ENCODE peak calls at places on chromosomes 4 and X, in four cellular contexts. One of them, this sample, is unnamed. For H4K20me1, the result is how much of the 10 kb centered on the place peaks cover.

GRCh38 chrX:9534686-9535085 is 69.8 kb downstream of the TBL1X start:
- DNase-seq in GM23338: no peak
- DNase-seq in mammary epithelial cell: no peak
- DNase-seq in HCT116: no peak
- DNase-seq in this sample: peak

GRCh38 chr4:39285111-39285795 is 80.9 kb downstream of the RFC1 start:
- DNase-seq in GM23338: no peak
- DNase-seq in mammary epithelial cell: no peak
- DNase-seq in HCT116: no peak
- DNase-seq in this sample: no peak

GRCh38 chr4:865572-865971 is 39.6 kb upstream of the CPLX1 start:
- DNase-seq in GM23338: no peak
- DNase-seq in mammary epithelial cell: no peak
- DNase-seq in HCT116: no peak
- DNase-seq in this sample: no peak

GRCh38 chrX:34629572-34629971 is 27.5 kb downstream of the TMEM47 start:
- DNase-seq in GM23338: no peak
- DNase-seq in mammary epithelial cell: no peak
- DNase-seq in HCT116: no peak
- DNase-seq in this sample: peak

GRCh38 chr4:138217567-138217966 is 24.6 kb downstream of the SLC7A11 start:
- DNase-seq in GM23338: peak
- DNase-seq in mammary epithelial cell: no peak
- DNase-seq in HCT116: no peak
- DNase-seq in this sample: no peak

GRCh38 chr4:91058345-91058744 is 931.2 kb downstream of the CCSER1 start:
- DNase-seq in GM23338: no peak
- DNase-seq in mammary epithelial cell: peak
- DNase-seq in HCT116: no peak
- DNase-seq in this sample: peak

GRCh38 chr4:121668368-121669162 is 28.2 kb downstream of the ANXA5 start:
- DNase-seq in GM23338: no peak
- DNase-seq in mammary epithelial cell: peak
- DNase-seq in HCT116: no peak
- DNase-seq in this sample: peak

GRCh38 chr4:26362745-26363439 is 42.1 kb downstream of the RBPJ start:
- DNase-seq in GM23338: no peak
- DNase-seq in mammary epithelial cell: no peak
- DNase-seq in HCT116: no peak
- DNase-seq in this sample: peak

GRCh38 chrX:129958814-129959492 is 23.5 kb upstream of the BCORL1 start:
- DNase-seq in GM23338: no peak
- DNase-seq in mammary epithelial cell: no peak
- DNase-seq in HCT116: no peak
- DNase-seq in this sample: no peak

DNA sequence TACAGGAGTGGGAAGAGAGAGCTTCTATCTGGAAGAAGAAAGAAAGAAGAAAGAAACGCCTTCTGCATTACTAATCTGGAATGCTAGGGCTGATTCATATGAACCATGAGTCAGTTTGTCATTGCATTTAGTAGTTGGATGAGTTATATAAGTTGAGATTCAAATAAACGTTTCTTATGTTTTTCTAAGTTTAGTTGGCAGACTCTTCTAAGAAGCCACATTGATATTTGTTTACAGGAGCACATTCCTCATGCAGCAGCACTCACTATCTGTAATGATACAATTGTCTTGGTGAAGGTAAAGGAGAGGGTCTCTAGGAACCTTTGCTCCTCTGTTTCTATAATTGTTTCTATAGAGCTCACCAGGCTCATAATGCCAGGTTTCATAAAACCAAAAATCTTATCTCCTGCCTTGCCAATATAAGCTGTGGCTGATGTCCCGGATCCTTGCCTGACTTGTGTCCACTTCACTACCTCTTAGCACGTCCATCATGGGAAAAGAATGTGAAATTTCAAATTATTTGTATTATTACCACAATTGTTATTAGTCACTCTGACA is 39.5 kb downstream of the HOPX start:
- DNase-seq in GM23338: no peak
- DNase-seq in mammary epithelial cell: peak
- DNase-seq in HCT116: peak
- DNase-seq in this sample: peak
- H3K27ac ChIP-seq in GM23338: no peak
- H3K27ac ChIP-seq in mammary epithelial cell: peak
- H3K27ac ChIP-seq in HCT116: peak
- H3K27ac ChIP-seq in this sample: peak

GRCh38 chr4:166499820-166500219 is 626.8 kb downstream of the TLL1 start:
- DNase-seq in GM23338: no peak
- DNase-seq in mammary epithelial cell: peak
- DNase-seq in HCT116: no peak
- DNase-seq in this sample: no peak

GRCh38 chr4:166506051-166506450 is 633.0 kb downstream of the TLL1 start:
- DNase-seq in GM23338: no peak
- DNase-seq in mammary epithelial cell: no peak
- DNase-seq in HCT116: no peak
- DNase-seq in this sample: no peak

GRCh38 chr4:166498541-166498940 is 625.5 kb downstream of the TLL1 start:
- DNase-seq in GM23338: no peak
- DNase-seq in mammary epithelial cell: no peak
- DNase-seq in HCT116: no peak
- DNase-seq in this sample: peak

GRCh38 chr4:166502660-166503059 is 629.6 kb downstream of the TLL1 start:
- DNase-seq in GM23338: no peak
- DNase-seq in mammary epithelial cell: no peak
- DNase-seq in HCT116: no peak
- DNase-seq in this sample: no peak

GRCh38 chr4:166501941-166502382 is 628.9 kb downstream of the TLL1 start:
- DNase-seq in GM23338: peak
- DNase-seq in mammary epithelial cell: no peak
- DNase-seq in HCT116: peak
- DNase-seq in this sample: no peak
- TF ChIP-seq CTCF in GM23338: peak
- TF ChIP-seq CTCF in mammary epithelial cell: peak
- TF ChIP-seq CTCF in HCT116: peak
- TF ChIP-seq CTCF in this sample: peak

DNA sequence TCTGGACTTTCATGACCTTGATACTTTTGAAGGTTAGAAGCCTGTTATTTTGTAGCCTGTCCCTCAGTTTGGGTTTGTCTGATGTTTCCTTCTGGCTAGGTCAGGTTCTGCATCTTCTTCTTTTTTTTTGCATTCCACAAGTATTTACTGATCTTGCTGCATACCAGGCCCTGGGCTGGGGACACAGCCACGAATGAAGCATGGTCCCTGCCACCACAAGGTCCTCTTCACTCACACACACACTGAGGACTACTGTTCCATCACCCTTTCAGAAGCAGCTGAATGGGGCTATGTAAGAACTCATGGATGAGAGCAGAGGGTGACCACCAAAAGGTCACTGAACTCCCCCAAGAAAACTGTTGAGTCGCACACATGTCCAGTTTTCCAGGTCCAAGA is 39.2 kb downstream of the USP11 start:
- DNase-seq in GM23338: no peak
- DNase-seq in mammary epithelial cell: no peak
- DNase-seq in HCT116: no peak
- DNase-seq in this sample: no peak
- H4K20me1 ChIP-seq in GM23338: under half
- H4K20me1 ChIP-seq in mammary epithelial cell: under half
- H4K20me1 ChIP-seq in HCT116: under half
- H4K20me1 ChIP-seq in this sample: under half

DNA sequence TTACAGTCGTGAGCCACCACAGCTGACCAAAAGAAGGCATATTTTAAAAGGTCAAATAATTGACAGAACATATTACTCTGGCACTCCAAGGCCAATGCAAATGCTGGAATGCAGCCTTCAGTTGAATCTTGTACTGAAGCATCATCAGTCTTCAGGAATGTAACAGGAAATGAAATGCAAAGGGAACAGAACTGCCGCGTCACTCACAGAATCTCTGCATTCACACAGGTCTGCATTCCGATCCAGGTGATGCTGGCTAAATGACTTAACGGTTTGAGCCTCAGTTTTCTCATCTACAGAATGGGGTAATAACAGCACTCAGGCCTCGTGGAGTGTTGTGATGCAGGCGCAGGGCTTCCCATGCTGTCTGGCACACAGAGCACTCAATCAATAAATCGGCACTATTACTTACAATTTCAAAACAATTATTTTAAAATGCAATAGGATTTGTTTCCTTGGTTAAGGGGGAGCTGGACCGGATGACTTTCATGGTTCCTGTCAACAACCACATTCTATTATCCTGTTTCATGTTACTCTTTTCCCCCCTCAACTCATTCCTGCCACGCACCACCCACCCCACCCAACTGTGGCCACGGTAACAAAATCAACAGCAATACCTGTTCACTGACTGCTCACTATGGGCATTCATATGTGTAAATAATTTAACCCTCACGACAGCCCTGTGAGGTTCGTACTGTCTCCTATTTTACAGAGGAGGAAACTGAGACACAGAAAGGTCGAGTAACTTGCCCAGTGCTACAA is 32.5 kb downstream of the IGFBP7 start:
- DNase-seq in GM23338: peak
- DNase-seq in mammary epithelial cell: peak
- DNase-seq in HCT116: no peak
- DNase-seq in this sample: peak
- H3K27ac ChIP-seq in GM23338: peak
- H3K27ac ChIP-seq in mammary epithelial cell: peak
- H3K27ac ChIP-seq in HCT116: no peak
- H3K27ac ChIP-seq in this sample: peak